ENCODE peak calls at places on chromosomes 12 and 14, in eight cellular contexts. One of them, this sample, is unnamed.

GRCh38 chr14:32201196-32201815 is 539 bp upstream of the RNU6-7 start:
- DNase-seq in amniotic stem cell: peak
- DNase-seq in LoVo: peak
- DNase-seq in GM12865: peak
- DNase-seq in psoas muscle: peak
- DNase-seq in A172: peak
- DNase-seq in endodermal cell: peak
- DNase-seq in HFF-Myc: no peak
- DNase-seq in this sample: peak

GRCh38 chr14:92513966-92514843 is 624 bp downstream of the RIN3 start:
- DNase-seq in A172: no peak
- DNase-seq in HFF-Myc: no peak
- DNase-seq in amniotic stem cell: no peak
- DNase-seq in GM12865: peak
- DNase-seq in endodermal cell: peak
- DNase-seq in LoVo: no peak
- DNase-seq in psoas muscle: no peak
- DNase-seq in this sample: no peak

GRCh38 chr14:53640695-53641094 is 315.9 kb downstream of the BMP4 start:
- DNase-seq in psoas muscle: no peak
- DNase-seq in amniotic stem cell: no peak
- DNase-seq in A172: no peak
- DNase-seq in endodermal cell: no peak
- DNase-seq in HFF-Myc: no peak
- DNase-seq in LoVo: no peak
- DNase-seq in GM12865: no peak
- DNase-seq in this sample: no peak

GRCh38 chr14:29454026-29454693 is 473.5 kb downstream of the PRKD1 start:
- DNase-seq in amniotic stem cell: no peak
- DNase-seq in psoas muscle: no peak
- DNase-seq in HFF-Myc: no peak
- DNase-seq in endodermal cell: no peak
- DNase-seq in A172: no peak
- DNase-seq in LoVo: no peak
- DNase-seq in GM12865: no peak
- DNase-seq in this sample: no peak

GRCh38 chr12:70178038-70178437 is 65.2 kb upstream of the CNOT2 start:
- DNase-seq in HFF-Myc: no peak
- DNase-seq in psoas muscle: no peak
- DNase-seq in amniotic stem cell: no peak
- DNase-seq in endodermal cell: no peak
- DNase-seq in LoVo: no peak
- DNase-seq in A172: no peak
- DNase-seq in GM12865: no peak
- DNase-seq in this sample: no peak

GRCh38 chr14:71388336-71388735 is 481.1 kb downstream of the PCNX1 start:
- DNase-seq in LoVo: no peak
- DNase-seq in amniotic stem cell: no peak
- DNase-seq in endodermal cell: no peak
- DNase-seq in HFF-Myc: no peak
- DNase-seq in psoas muscle: no peak
- DNase-seq in GM12865: no peak
- DNase-seq in A172: no peak
- DNase-seq in this sample: no peak

GRCh38 chr12:124684971-124685688 is 117.7 kb upstream of the NCOR2 start:
- DNase-seq in HFF-Myc: peak
- DNase-seq in endodermal cell: peak
- DNase-seq in A172: peak
- DNase-seq in GM12865: peak
- DNase-seq in psoas muscle: no peak
- DNase-seq in LoVo: no peak
- DNase-seq in amniotic stem cell: no peak
- DNase-seq in this sample: no peak

GRCh38 chr14:105124837-105125222 is 43.7 kb downstream of the JAG2 start:
- DNase-seq in LoVo: no peak
- DNase-seq in psoas muscle: no peak
- DNase-seq in GM12865: no peak
- DNase-seq in endodermal cell: no peak
- DNase-seq in HFF-Myc: no peak
- DNase-seq in amniotic stem cell: no peak
- DNase-seq in A172: no peak
- DNase-seq in this sample: no peak

GRCh38 chr12:51401900-51402299 is 10.7 kb upstream of the GALNT6 start:
- DNase-seq in endodermal cell: peak
- DNase-seq in HFF-Myc: no peak
- DNase-seq in LoVo: no peak
- DNase-seq in amniotic stem cell: no peak
- DNase-seq in GM12865: no peak
- DNase-seq in A172: no peak
- DNase-seq in psoas muscle: no peak
- DNase-seq in this sample: no peak

GRCh38 chr14:36973806-36974442 is 198.5 kb downstream of the SLC25A21 start:
- DNase-seq in GM12865: no peak
- DNase-seq in amniotic stem cell: no peak
- DNase-seq in LoVo: no peak
- DNase-seq in A172: peak
- DNase-seq in psoas muscle: no peak
- DNase-seq in HFF-Myc: no peak
- DNase-seq in endodermal cell: no peak
- DNase-seq in this sample: no peak

GRCh38 chr14:76083796-76084195 is 67.9 kb upstream of the GPATCH2L start:
- DNase-seq in psoas muscle: no peak
- DNase-seq in endodermal cell: peak
- DNase-seq in GM12865: no peak
- DNase-seq in HFF-Myc: no peak
- DNase-seq in LoVo: no peak
- DNase-seq in amniotic stem cell: no peak
- DNase-seq in A172: no peak
- DNase-seq in this sample: no peak

GRCh38 chr12:120367924-120368788 is 808 bp downstream of the MSI1 start:
- DNase-seq in GM12865: no peak
- DNase-seq in A172: no peak
- DNase-seq in endodermal cell: peak
- DNase-seq in psoas muscle: peak
- DNase-seq in HFF-Myc: no peak
- DNase-seq in LoVo: no peak
- DNase-seq in amniotic stem cell: no peak
- DNase-seq in this sample: no peak

GRCh38 chr14:100065942-100066574 is 836 bp downstream of the EVL start:
- DNase-seq in GM12865: peak
- DNase-seq in endodermal cell: no peak
- DNase-seq in psoas muscle: no peak
- DNase-seq in A172: no peak
- DNase-seq in amniotic stem cell: no peak
- DNase-seq in LoVo: no peak
- DNase-seq in HFF-Myc: no peak
- DNase-seq in this sample: peak

GRCh38 chr12:116435984-116436383 is 123.2 kb upstream of the MAP1LC3B2 start:
- DNase-seq in HFF-Myc: no peak
- DNase-seq in endodermal cell: no peak
- DNase-seq in psoas muscle: no peak
- DNase-seq in A172: no peak
- DNase-seq in LoVo: no peak
- DNase-seq in amniotic stem cell: no peak
- DNase-seq in GM12865: no peak
- DNase-seq in this sample: no peak

GRCh38 chr12:89379100-89379838 is 27.0 kb upstream of the DUSP6 start:
- DNase-seq in A172: no peak
- DNase-seq in HFF-Myc: no peak
- DNase-seq in LoVo: no peak
- DNase-seq in amniotic stem cell: no peak
- DNase-seq in endodermal cell: no peak
- DNase-seq in GM12865: no peak
- DNase-seq in psoas muscle: no peak
- DNase-seq in this sample: no peak

GRCh38 chr14:52266179-52266578 is 1.3 kb upstream of the PTGDR start:
- DNase-seq in amniotic stem cell: no peak
- DNase-seq in A172: no peak
- DNase-seq in HFF-Myc: no peak
- DNase-seq in psoas muscle: peak
- DNase-seq in LoVo: no peak
- DNase-seq in endodermal cell: no peak
- DNase-seq in GM12865: no peak
- DNase-seq in this sample: no peak

GRCh38 chr12:117134059-117134458 is 34.8 kb upstream of the TESC start:
- DNase-seq in psoas muscle: no peak
- DNase-seq in GM12865: peak
- DNase-seq in endodermal cell: no peak
- DNase-seq in amniotic stem cell: no peak
- DNase-seq in HFF-Myc: no peak
- DNase-seq in A172: no peak
- DNase-seq in LoVo: no peak
- DNase-seq in this sample: peak

GRCh38 chr12:118436002-118436724 is 59.8 kb downstream of the SUDS3 start:
- DNase-seq in endodermal cell: peak
- DNase-seq in A172: no peak
- DNase-seq in GM12865: peak
- DNase-seq in LoVo: no peak
- DNase-seq in psoas muscle: no peak
- DNase-seq in amniotic stem cell: no peak
- DNase-seq in HFF-Myc: no peak
- DNase-seq in this sample: no peak

GRCh38 chr12:80187660-80188090 is 88.3 kb downstream of the OTOGL start:
- DNase-seq in HFF-Myc: peak
- DNase-seq in A172: peak
- DNase-seq in amniotic stem cell: no peak
- DNase-seq in LoVo: peak
- DNase-seq in psoas muscle: peak
- DNase-seq in GM12865: peak
- DNase-seq in endodermal cell: no peak
- DNase-seq in this sample: no peak

This sample was measured in effector memory CD4-positive, alpha-beta T cell.